ENCODE peak calls at places on chromosomes 16 and 17, in eight cellular contexts. G, W, A, Q, H, X, P and J are unnamed samples.

GRCh38 chr17:9865585-9865984 is 39.5 kb downstream of the RCVRN start:
- DNase-seq in X (no peak), Q (no peak), W (no peak), G (no peak), P (no peak), A (no peak), H (no peak), J (no peak)

GRCh38 chr17:73591278-73592078 is 52.8 kb downstream of the SDK2 start:
- DNase-seq in P (no peak), A (peak), H (no peak), W (peak), Q (peak), G (peak), X (no peak), J (peak)

GRCh38 chr17:27573971-27574525 is 56.9 kb upstream of the LGALS9 start:
- DNase-seq in A (no peak), Q (no peak), W (no peak), H (no peak), X (no peak), G (no peak), P (no peak), J (no peak)

GRCh38 chr16:88315543-88316105 is 67.1 kb upstream of the ZNF469 start:
- DNase-seq in A (no peak), G (no peak), X (no peak), P (peak), Q (no peak), W (no peak), H (peak), J (no peak)

GRCh38 chr17:73569758-73570319 is 74.4 kb downstream of the SDK2 start:
- DNase-seq in A (no peak), H (no peak), G (no peak), P (no peak), Q (no peak), X (no peak), W (no peak), J (no peak)

GRCh38 chr16:67842509-67843342 is 606 bp downstream of the THAP11 start:
- DNase-seq in X (peak), W (peak), P (no peak), Q (peak), A (peak), G (no peak), H (peak), J (peak)

GRCh38 chr16:69930117-69930776 is 20.9 kb upstream of the CLEC18A start:
- DNase-seq in X (no peak), W (peak), H (peak), P (peak), Q (peak), G (peak), A (peak), J (peak)

GRCh38 chr16:11736903-11737302 is 5.8 kb downstream of the TXNDC11 start:
- DNase-seq in H (no peak), Q (no peak), P (no peak), W (no peak), A (no peak), G (no peak), X (no peak), J (no peak)

GRCh38 chr16:87754535-87754934 is 11.3 kb downstream of the KLHDC4 start:
- DNase-seq in H (no peak), G (no peak), A (no peak), W (no peak), P (no peak), Q (no peak), X (no peak), J (no peak)

GRCh38 chr17:69325518-69326301 is 1.2 kb downstream of the ABCA5 start:
- DNase-seq in Q (no peak), H (peak), G (no peak), X (no peak), P (no peak), A (no peak), W (no peak), J (no peak)

GRCh38 chr17:27914382-27914781 is 21.2 kb upstream of the LYRM9 start:
- DNase-seq in P (no peak), H (no peak), G (no peak), A (no peak), W (no peak), Q (no peak), X (no peak), J (no peak)